ENCODE peak calls at places on chromosomes 1 and 21, in nine cellular contexts. One of them, this sample, is unnamed.

GRCh38 chr1:43436371-43436770 is 17.4 kb downstream of the HYI start:
- DNase-seq in IMR-90: no peak
- DNase-seq in GM10248: no peak
- DNase-seq in MCF 10A: no peak
- DNase-seq in tibial artery: no peak
- DNase-seq in coronary artery: peak; percentile 68
- DNase-seq in transverse colon: no peak
- DNase-seq in Peyer's patch: no peak
- DNase-seq in HFFc6: no peak
- DNase-seq in this sample: no peak

GRCh38 chr1:240092301-240093119 is 827 bp downstream of the FMN2 start:
- DNase-seq in IMR-90: peak; percentile 74
- DNase-seq in GM10248: no peak
- DNase-seq in MCF 10A: peak; percentile 31
- DNase-seq in tibial artery: no peak
- DNase-seq in coronary artery: no peak
- DNase-seq in transverse colon: peak; percentile 9
- DNase-seq in Peyer's patch: no peak
- DNase-seq in HFFc6: peak; percentile 60
- DNase-seq in this sample: peak; percentile 30

GRCh38 chr1:198024782-198025181 is 107.6 kb downstream of the LHX9 start:
- DNase-seq in IMR-90: peak; percentile 71
- DNase-seq in GM10248: no peak
- DNase-seq in MCF 10A: peak; percentile 72
- DNase-seq in tibial artery: no peak
- DNase-seq in coronary artery: no peak
- DNase-seq in transverse colon: no peak
- DNase-seq in Peyer's patch: no peak
- DNase-seq in HFFc6: peak; percentile 22
- DNase-seq in this sample: no peak

GRCh38 chr21:33414068-33414467 is 10.9 kb downstream of the IFNGR2 start:
- DNase-seq in IMR-90: no peak
- DNase-seq in GM10248: no peak
- DNase-seq in MCF 10A: no peak
- DNase-seq in tibial artery: no peak
- DNase-seq in coronary artery: no peak
- DNase-seq in transverse colon: no peak
- DNase-seq in Peyer's patch: no peak
- DNase-seq in HFFc6: no peak
- DNase-seq in this sample: no peak

GRCh38 chr1:241253491-241253890 is 103.5 kb downstream of the RGS7 start:
- DNase-seq in IMR-90: peak; percentile 1
- DNase-seq in GM10248: no peak
- DNase-seq in MCF 10A: peak; percentile 29
- DNase-seq in tibial artery: no peak
- DNase-seq in coronary artery: no peak
- DNase-seq in transverse colon: no peak
- DNase-seq in Peyer's patch: no peak
- DNase-seq in HFFc6: no peak
- DNase-seq in this sample: no peak

GRCh38 chr1:39076127-39076798 is 50.1 kb downstream of the NDUFS5 start:
- DNase-seq in IMR-90: peak; percentile 65
- DNase-seq in GM10248: no peak
- DNase-seq in MCF 10A: peak; percentile 38
- DNase-seq in tibial artery: peak; percentile 79
- DNase-seq in coronary artery: peak; percentile 85
- DNase-seq in transverse colon: peak; percentile 57
- DNase-seq in Peyer's patch: no peak
- DNase-seq in HFFc6: peak; percentile 59
- DNase-seq in this sample: no peak

GRCh38 chr1:14970115-14970798 is 183.3 kb upstream of the TMEM51 start:
- DNase-seq in IMR-90: peak; percentile 87
- DNase-seq in GM10248: no peak
- DNase-seq in MCF 10A: peak; percentile 93
- DNase-seq in tibial artery: peak; percentile 79
- DNase-seq in coronary artery: peak; percentile 88
- DNase-seq in transverse colon: peak; percentile 26
- DNase-seq in Peyer's patch: no peak
- DNase-seq in HFFc6: peak; percentile 92
- DNase-seq in this sample: no peak

GRCh38 chr1:88021529-88021928 is 662.5 kb upstream of the PKN2 start:
- DNase-seq in IMR-90: no peak
- DNase-seq in GM10248: no peak
- DNase-seq in MCF 10A: no peak
- DNase-seq in tibial artery: no peak
- DNase-seq in coronary artery: no peak
- DNase-seq in transverse colon: no peak
- DNase-seq in Peyer's patch: no peak
- DNase-seq in HFFc6: no peak
- DNase-seq in this sample: no peak

GRCh38 chr1:186234976-186235686 is 139.9 kb downstream of the TPR start:
- DNase-seq in IMR-90: no peak
- DNase-seq in GM10248: no peak
- DNase-seq in MCF 10A: peak; percentile 16
- DNase-seq in tibial artery: no peak
- DNase-seq in coronary artery: no peak
- DNase-seq in transverse colon: no peak
- DNase-seq in Peyer's patch: no peak
- DNase-seq in HFFc6: no peak
- DNase-seq in this sample: no peak

GRCh38 chr1:23478896-23479790 is 4.8 kb downstream of the ASAP3 start:
- DNase-seq in IMR-90: peak; percentile 72
- DNase-seq in GM10248: no peak
- DNase-seq in MCF 10A: peak; percentile 94
- DNase-seq in tibial artery: peak; percentile 87
- DNase-seq in coronary artery: peak; percentile 86
- DNase-seq in transverse colon: peak; percentile 38
- DNase-seq in Peyer's patch: peak; percentile 21
- DNase-seq in HFFc6: no peak
- DNase-seq in this sample: no peak

GRCh38 chr1:30478288-30478687 is 245.1 kb downstream of the MATN1 start:
- DNase-seq in IMR-90: no peak
- DNase-seq in GM10248: no peak
- DNase-seq in MCF 10A: no peak
- DNase-seq in tibial artery: no peak
- DNase-seq in coronary artery: no peak
- DNase-seq in transverse colon: no peak
- DNase-seq in Peyer's patch: no peak
- DNase-seq in HFFc6: no peak
- DNase-seq in this sample: no peak

GRCh38 chr1:115648717-115649691 is 7.2 kb downstream of the VANGL1 start:
- DNase-seq in IMR-90: no peak
- DNase-seq in GM10248: peak; percentile 74
- DNase-seq in MCF 10A: no peak
- DNase-seq in tibial artery: no peak
- DNase-seq in coronary artery: peak; percentile 22
- DNase-seq in transverse colon: no peak
- DNase-seq in Peyer's patch: no peak
- DNase-seq in HFFc6: no peak
- DNase-seq in this sample: peak; percentile 76

GRCh38 chr1:203295796-203296195 is 9.5 kb upstream of the BTG2 start:
- DNase-seq in IMR-90: no peak
- DNase-seq in GM10248: no peak
- DNase-seq in MCF 10A: no peak
- DNase-seq in tibial artery: no peak
- DNase-seq in coronary artery: no peak
- DNase-seq in transverse colon: no peak
- DNase-seq in Peyer's patch: peak; percentile 72
- DNase-seq in HFFc6: no peak
- DNase-seq in this sample: no peak

GRCh38 chr1:159000627-159001026 is 9.1 kb upstream of the IFI16 start:
- DNase-seq in IMR-90: peak; percentile 94
- DNase-seq in GM10248: no peak
- DNase-seq in MCF 10A: peak; percentile 100
- DNase-seq in tibial artery: peak; percentile 94
- DNase-seq in coronary artery: peak; percentile 93
- DNase-seq in transverse colon: peak; percentile 72
- DNase-seq in Peyer's patch: no peak
- DNase-seq in HFFc6: peak; percentile 89
- DNase-seq in this sample: no peak

GRCh38 chr1:84698151-84698651 is 7.9 kb upstream of the SSX2IP start:
- DNase-seq in IMR-90: peak; percentile 94
- DNase-seq in GM10248: no peak
- DNase-seq in MCF 10A: peak; percentile 57
- DNase-seq in tibial artery: no peak
- DNase-seq in coronary artery: no peak
- DNase-seq in transverse colon: no peak
- DNase-seq in Peyer's patch: no peak
- DNase-seq in HFFc6: peak; percentile 84
- DNase-seq in this sample: no peak

GRCh38 chr1:157739229-157739901 is 37.6 kb downstream of the FCRL2 start:
- DNase-seq in IMR-90: no peak
- DNase-seq in GM10248: no peak
- DNase-seq in MCF 10A: no peak
- DNase-seq in tibial artery: no peak
- DNase-seq in coronary artery: no peak
- DNase-seq in transverse colon: no peak
- DNase-seq in Peyer's patch: no peak
- DNase-seq in HFFc6: no peak
- DNase-seq in this sample: no peak
- TF ChIP-seq CTCF in IMR-90: no peak
- TF ChIP-seq CTCF in GM10248: no peak
- TF ChIP-seq CTCF in MCF 10A: no peak
- TF ChIP-seq CTCF in tibial artery: no peak
- TF ChIP-seq CTCF in coronary artery: no peak
- TF ChIP-seq CTCF in transverse colon: no peak
- TF ChIP-seq CTCF in Peyer's patch: no peak
- TF ChIP-seq CTCF in HFFc6: no peak
- TF ChIP-seq CTCF in this sample: no peak

GRCh38 chr1:183568176-183569041 is 21.9 kb downstream of the NCF2 start:
- DNase-seq in IMR-90: no peak
- DNase-seq in GM10248: no peak
- DNase-seq in MCF 10A: no peak
- DNase-seq in tibial artery: peak; percentile 45
- DNase-seq in coronary artery: no peak
- DNase-seq in transverse colon: peak; percentile 20
- DNase-seq in Peyer's patch: no peak
- DNase-seq in HFFc6: no peak
- DNase-seq in this sample: no peak

GRCh38 chr1:183570451-183570850 is 19.8 kb downstream of the NCF2 start:
- DNase-seq in IMR-90: no peak
- DNase-seq in GM10248: no peak
- DNase-seq in MCF 10A: no peak
- DNase-seq in tibial artery: no peak
- DNase-seq in coronary artery: no peak
- DNase-seq in transverse colon: no peak
- DNase-seq in Peyer's patch: no peak
- DNase-seq in HFFc6: no peak
- DNase-seq in this sample: no peak

GRCh38 chr1:183571678-183572268 is 18.5 kb downstream of the NCF2 start:
- DNase-seq in IMR-90: peak; percentile 16
- DNase-seq in GM10248: no peak
- DNase-seq in MCF 10A: no peak
- DNase-seq in tibial artery: no peak
- DNase-seq in coronary artery: no peak
- DNase-seq in transverse colon: no peak
- DNase-seq in Peyer's patch: no peak
- DNase-seq in HFFc6: peak; percentile 46
- DNase-seq in this sample: no peak

GRCh38 chr1:183569141-183569540 is 21.1 kb downstream of the NCF2 start:
- DNase-seq in IMR-90: peak; percentile 61
- DNase-seq in GM10248: no peak
- DNase-seq in MCF 10A: no peak
- DNase-seq in tibial artery: no peak
- DNase-seq in coronary artery: no peak
- DNase-seq in transverse colon: no peak
- DNase-seq in Peyer's patch: no peak
- DNase-seq in HFFc6: peak; percentile 16
- DNase-seq in this sample: no peak

DNA sequence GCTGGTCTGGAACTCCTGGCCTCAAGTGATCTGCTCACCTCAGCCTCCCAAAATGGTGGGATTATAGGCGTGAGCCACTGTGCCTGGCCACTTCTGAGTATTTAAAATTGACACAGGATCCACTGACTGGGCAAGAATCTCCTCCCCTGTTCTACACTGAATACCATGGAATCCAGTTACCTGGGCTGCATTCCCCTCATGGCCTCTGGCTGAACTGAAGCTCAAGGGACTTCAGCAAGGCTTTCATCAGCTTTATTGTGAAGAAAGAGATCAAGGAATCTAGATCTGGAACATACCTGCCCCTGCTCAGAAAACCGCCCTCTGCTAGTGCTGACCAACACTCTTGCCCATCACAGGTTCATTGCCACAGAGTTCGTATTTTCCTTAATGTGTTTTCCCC is 20.5 kb downstream of the NCF2 start:
- DNase-seq in IMR-90: no peak
- DNase-seq in GM10248: no peak
- DNase-seq in MCF 10A: no peak
- DNase-seq in tibial artery: no peak
- DNase-seq in coronary artery: no peak
- DNase-seq in transverse colon: no peak
- DNase-seq in Peyer's patch: no peak
- DNase-seq in HFFc6: no peak
- DNase-seq in this sample: no peak
- TF ChIP-seq CTCF in IMR-90: no peak
- TF ChIP-seq CTCF in GM10248: no peak
- TF ChIP-seq CTCF in MCF 10A: no peak
- TF ChIP-seq CTCF in tibial artery: no peak
- TF ChIP-seq CTCF in coronary artery: no peak
- TF ChIP-seq CTCF in transverse colon: no peak
- TF ChIP-seq CTCF in Peyer's patch: no peak
- TF ChIP-seq CTCF in HFFc6: no peak
- TF ChIP-seq CTCF in this sample: no peak

DNA sequence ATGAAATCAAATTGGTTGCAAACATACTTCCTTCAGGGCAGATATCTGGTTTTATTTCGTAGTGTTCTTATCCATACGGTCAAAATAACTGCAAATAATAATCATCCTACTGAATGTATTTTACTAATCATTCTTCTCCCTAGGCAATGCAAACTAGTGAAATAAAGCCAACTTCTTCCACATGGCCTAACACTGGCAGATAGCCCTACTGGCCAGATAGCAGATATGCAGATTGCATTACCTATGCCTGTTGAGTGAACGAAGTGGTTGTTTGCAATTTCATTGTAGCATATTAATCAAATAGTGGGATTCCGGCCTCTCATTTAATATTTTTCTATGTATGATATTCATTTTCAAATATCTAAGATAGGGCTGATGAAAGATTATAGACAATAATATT is 116.2 kb downstream of the CENPF start:
- DNase-seq in IMR-90: peak; percentile 20
- DNase-seq in GM10248: no peak
- DNase-seq in MCF 10A: no peak
- DNase-seq in tibial artery: no peak
- DNase-seq in coronary artery: no peak
- DNase-seq in transverse colon: no peak
- DNase-seq in Peyer's patch: no peak
- DNase-seq in HFFc6: no peak
- DNase-seq in this sample: no peak
- TF ChIP-seq CTCF in IMR-90: no peak
- TF ChIP-seq CTCF in GM10248: no peak
- TF ChIP-seq CTCF in MCF 10A: no peak
- TF ChIP-seq CTCF in tibial artery: no peak
- TF ChIP-seq CTCF in coronary artery: no peak
- TF ChIP-seq CTCF in transverse colon: no peak
- TF ChIP-seq CTCF in Peyer's patch: no peak
- TF ChIP-seq CTCF in HFFc6: peak; percentile 50
- TF ChIP-seq CTCF in this sample: no peak

GRCh38 chr1:222828939-222829338 is 14.1 kb downstream of the DISP1 start:
- DNase-seq in IMR-90: no peak
- DNase-seq in GM10248: no peak
- DNase-seq in MCF 10A: no peak
- DNase-seq in tibial artery: no peak
- DNase-seq in coronary artery: no peak
- DNase-seq in transverse colon: no peak
- DNase-seq in Peyer's patch: no peak
- DNase-seq in HFFc6: no peak
- DNase-seq in this sample: no peak
- TF ChIP-seq CTCF in IMR-90: peak; percentile 17
- TF ChIP-seq CTCF in GM10248: no peak
- TF ChIP-seq CTCF in MCF 10A: peak; percentile 18
- TF ChIP-seq CTCF in tibial artery: no peak
- TF ChIP-seq CTCF in coronary artery: no peak
- TF ChIP-seq CTCF in transverse colon: no peak
- TF ChIP-seq CTCF in Peyer's patch: no peak
- TF ChIP-seq CTCF in HFFc6: peak; percentile 57
- TF ChIP-seq CTCF in this sample: peak; percentile 7

This sample was measured in GM13977.